ENCODE peak calls at places on chromosomes 6 and 20, in four cellular contexts. R is stimulated activated CD4-positive, alpha-beta T cell treated with anti-CD3 and anti-CD28 coated beads, TNF-alpha, amount 100 ng/mL, for 48 hours; N is activated naive CD4-positive, alpha-beta T cell; B is stimulated activated naive CD4-positive, alpha-beta T cell. M is an unnamed sample.

GRCh38 chr6:88982720-88983119 is 19.3 kb upstream of the RNGTT start:
- DNase-seq in R (no peak), N (no peak), B (no peak), M (no peak)

GRCh38 chr20:44056010-44056698 is 130.8 kb downstream of the JPH2 start:
- DNase-seq in R (no peak), N (peak; percentile 69), B (peak; percentile 66), M (no peak)

GRCh38 chr6:133724726-133725125 is 164.2 kb upstream of the TCF21 start:
- DNase-seq in R (no peak), N (no peak), B (no peak), M (no peak)

GRCh38 chr6:49527315-49527714 is 23.2 kb upstream of the C6orf141 start:
- DNase-seq in R (no peak), N (no peak), B (no peak), M (no peak)

GRCh38 chr6:123745877-123746276 is 57.8 kb upstream of the NKAIN2 start:
- DNase-seq in R (no peak), N (no peak), B (no peak), M (no peak)

GRCh38 chr6:24743265-24743943 is 24.4 kb upstream of the C6orf62 start:
- DNase-seq in R (peak; percentile 23), N (no peak), B (no peak), M (no peak)

GRCh38 chr20:20003088-20003954 is 13.8 kb upstream of the NAA20 start:
- DNase-seq in R (no peak), N (no peak), B (no peak), M (no peak)

GRCh38 chr6:129105793-129106192 is 222.9 kb downstream of the LAMA2 start:
- DNase-seq in R (no peak), N (no peak), B (no peak), M (no peak)

GRCh38 chr6:129251669-129252376 is 368.9 kb downstream of the LAMA2 start:
- DNase-seq in R (peak; percentile 32), N (peak; percentile 1), B (no peak), M (peak; percentile 15)

GRCh38 chr20:4875578-4876067 is 125.7 kb downstream of the SLC23A2 start:
- DNase-seq in R (no peak), N (no peak), B (no peak), M (no peak)

GRCh38 chr6:25596928-25597818 is 54.8 kb upstream of the SCGN start:
- DNase-seq in R (no peak), N (no peak), B (no peak), M (no peak)

GRCh38 chr6:51479296-51479695 is 608.1 kb downstream of the PKHD1 start:
- DNase-seq in R (no peak), N (no peak), B (no peak), M (no peak)

GRCh38 chr6:74259931-74260330 is 563.9 kb downstream of the CD109 start:
- DNase-seq in R (no peak), N (no peak), B (no peak), M (no peak)

GRCh38 chr6:116461563-116462507 is 660 bp downstream of the CALHM6 start:
- DNase-seq in R (no peak), N (peak; percentile 54), B (peak; percentile 10), M (no peak)

GRCh38 chr20:37319120-37319717 is 26.7 kb upstream of the SRC start:
- DNase-seq in R (no peak), N (no peak), B (no peak), M (peak; percentile 30)

GRCh38 chr6:11479296-11479695 is 58.3 kb upstream of the TMEM170B start:
- DNase-seq in R (no peak), N (no peak), B (no peak), M (no peak)

GRCh38 chr6:119476024-119476423 is 126.5 kb upstream of the MAN1A1 start:
- DNase-seq in R (no peak), N (no peak), B (no peak), M (no peak)

M was measured in CMK.